ENCODE peak calls at places on chromosomes 12 and 14, in seven cellular contexts. S, J, W, G, H, A and E are unnamed samples.

GRCh38 chr12:80979821-80980220 is 42.1 kb upstream of the LIN7A start:
- DNase-seq in W (no peak), A (peak; percentile 4), J (no peak), G (no peak), H (no peak), S (no peak), E (no peak)

GRCh38 chr14:100552524-100553125 is 34.6 kb downstream of the BEGAIN start:
- DNase-seq in J (no peak), A (no peak), W (no peak), H (no peak), S (no peak), G (no peak), E (no peak)

GRCh38 chr12:116339062-116339461 is 61.6 kb upstream of the MED13L start:
- DNase-seq in H (no peak), A (no peak), W (no peak), J (no peak), G (no peak), S (no peak), E (no peak)

GRCh38 chr14:61253064-61253753 is 27.9 kb downstream of the TMEM30B start:
- DNase-seq in H (no peak), J (no peak), S (no peak), A (no peak), G (no peak), W (no peak), E (no peak)

GRCh38 chr12:125540580-125541204 is 475.5 kb downstream of the AACS start:
- DNase-seq in S (no peak), A (no peak), W (no peak), H (no peak), J (no peak), G (no peak), E (no peak)

GRCh38 chr12:9759680-9760592 is 765 bp downstream of the CD69 start:
- DNase-seq in S (no peak), H (no peak), W (no peak), G (no peak), J (no peak), A (no peak), E (no peak)

GRCh38 chr12:99596762-99597161 is 50.8 kb upstream of the GARIN6 start:
- DNase-seq in H (no peak), S (no peak), A (no peak), J (no peak), W (no peak), G (no peak), E (no peak)

GRCh38 chr14:88933203-88933602 is 108.8 kb downstream of the TTC8 start:
- DNase-seq in A (no peak), H (no peak), J (no peak), S (no peak), G (no peak), W (no peak), E (no peak)

GRCh38 chr12:70091021-70091521 is 152.2 kb upstream of the CNOT2 start:
- DNase-seq in A (no peak), J (no peak), S (no peak), G (no peak), H (no peak), W (no peak), E (no peak)
- TF ChIP-seq POLR2A in A (no peak), J (no peak), S (no peak), G (no peak), H (no peak), W (no peak), E (no peak)

GRCh38 chr14:23555533-23555881 is 564 bp upstream of the THTPA start:
- DNase-seq in S (no peak), W (no peak), A (no peak), G (no peak), J (no peak), H (no peak), E (no peak)

GRCh38 chr14:23556700-23557440 is 799 bp downstream of the THTPA start:
- DNase-seq in A (no peak), G (no peak), S (no peak), H (no peak), W (no peak), J (peak; percentile 79), E (no peak)

GRCh38 chr14:23557946-23558345 is 1.9 kb downstream of the THTPA start:
- DNase-seq in H (no peak), W (no peak), S (no peak), A (no peak), J (no peak), G (no peak), E (no peak)

GRCh38 chr14:23557521-23557920 is 1.4 kb downstream of the THTPA start:
- DNase-seq in G (no peak), H (no peak), J (no peak), W (no peak), A (no peak), S (no peak), E (no peak)

DNA sequence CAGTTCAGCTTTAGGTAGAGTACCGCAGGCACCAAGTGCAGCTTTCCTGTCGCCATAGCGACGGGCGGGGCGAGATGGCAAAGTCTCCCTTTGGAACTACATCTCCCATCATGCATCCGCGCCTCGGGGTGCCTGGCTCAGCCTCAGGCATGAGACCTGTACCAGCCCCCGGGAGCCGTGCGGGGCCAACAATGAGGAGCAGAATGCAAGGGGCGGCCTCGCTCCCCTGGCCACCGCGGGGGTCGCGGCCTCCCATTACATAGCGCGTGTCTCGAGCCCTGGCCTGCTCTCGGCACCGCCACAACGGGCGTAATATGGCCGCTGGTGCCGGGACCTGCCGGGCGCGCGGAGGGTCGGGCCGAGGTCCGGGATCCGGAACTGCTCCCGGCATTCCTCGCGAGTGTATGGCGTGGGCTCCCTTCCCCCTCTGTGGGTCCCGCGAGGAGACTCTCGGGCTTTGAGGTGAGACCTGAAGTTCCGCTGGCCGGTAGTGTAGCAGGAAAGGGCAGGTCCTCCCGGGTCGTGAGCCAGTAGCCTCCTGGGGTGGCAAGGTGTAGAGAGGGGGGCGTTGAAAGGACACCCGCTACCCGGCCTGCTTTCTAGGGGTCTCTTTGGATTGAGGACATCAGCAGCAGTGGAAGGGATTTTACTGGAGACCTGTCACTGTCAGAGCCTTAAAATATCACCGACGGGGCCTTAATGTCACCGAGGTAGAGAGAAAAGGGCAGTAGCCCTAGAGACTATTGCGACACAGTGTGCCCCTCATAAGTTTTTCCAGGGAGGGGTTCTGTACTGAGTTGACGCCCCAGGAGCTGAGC is at the start of gene THTPA:
- DNase-seq in H (peak; percentile 97), A (peak; percentile 95), S (peak; percentile 90), J (peak; percentile 99), W (peak; percentile 90), G (peak; percentile 96), E (peak; percentile 97)
- TF ChIP-seq POLR2A in H (no peak), A (peak; percentile 31), S (no peak), J (peak; percentile 4), W (peak; percentile 38), G (peak; percentile 30), E (peak; percentile 86)

DNA sequence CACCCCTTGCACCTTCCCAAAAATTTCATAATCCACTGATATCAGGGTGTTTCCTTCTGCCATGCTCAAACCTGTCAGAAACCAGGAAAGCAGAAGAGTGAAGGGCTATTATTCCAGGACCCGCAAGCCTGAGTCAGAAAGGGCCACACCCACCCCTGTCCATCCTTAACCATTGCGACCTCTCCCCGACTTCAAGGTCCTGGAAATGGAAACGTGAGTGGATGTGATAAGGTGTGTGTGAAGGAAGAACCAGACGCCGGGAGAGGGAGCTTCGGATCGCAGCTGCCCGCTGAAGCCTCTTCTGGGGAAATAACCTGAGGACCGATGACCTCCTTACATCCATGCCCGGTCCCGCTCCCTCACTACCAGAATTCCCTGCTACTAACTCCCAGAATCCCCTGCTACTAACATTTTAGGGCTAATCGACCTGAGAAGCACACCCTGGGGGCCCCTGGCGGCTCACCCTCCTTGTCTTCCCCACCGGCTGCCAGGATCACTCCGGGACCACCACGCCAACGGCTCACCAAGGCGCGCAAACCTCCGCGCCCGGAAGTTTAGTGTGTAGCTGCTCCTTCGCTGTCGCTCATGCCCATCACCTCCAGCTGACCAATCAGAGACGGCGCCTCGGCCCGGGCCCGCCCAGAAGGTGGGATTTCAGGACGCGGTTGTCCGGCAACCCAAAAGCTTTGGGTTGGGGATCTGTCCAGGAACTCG is at the start of gene ACYP1:
- DNase-seq in J (peak; percentile 94), S (peak; percentile 93), G (peak; percentile 90), H (peak; percentile 94), W (peak; percentile 94), A (peak; percentile 92), E (peak; percentile 77)
- TF ChIP-seq POLR2A in J (no peak), S (no peak), G (peak; percentile 44), H (no peak), W (peak; percentile 29), A (no peak), E (peak; percentile 77)

GRCh38 chr14:36320210-36321003 is at the start of gene MBIP:
- DNase-seq in G (peak; percentile 95), W (peak; percentile 96), H (peak; percentile 90), A (peak; percentile 97), S (peak; percentile 93), J (peak; percentile 92), E (peak; percentile 54)
- TF ChIP-seq POLR2A in G (peak; percentile 71), W (peak; percentile 73), H (peak; percentile 68), A (peak; percentile 46), S (peak; percentile 9), J (peak; percentile 10), E (peak; percentile 58)

GRCh38 chr12:62602445-62603060 is 135.9 kb downstream of the MON2 start:
- DNase-seq in J (peak; percentile 97), A (peak; percentile 91), H (peak; percentile 91), W (peak; percentile 84), G (peak; percentile 95), S (peak; percentile 89), E (peak; percentile 51)
- TF ChIP-seq POLR2A in J (peak; percentile 66), A (no peak), H (no peak), W (peak; percentile 11), G (no peak), S (no peak), E (peak; percentile 83)